ENCODE peak calls at places on chromosomes 5 and 9, in five cellular contexts. N is T-helper 2 cell, T is activated gamma-delta T cell treated with Interleukin-2 at 50 U/mL for 16 hours, H is mucosa of gallbladder, J is heart left ventricle. K is an unnamed sample.

GRCh38 chr5:16736158-16736994 is 119.6 kb upstream of the RETREG1 start:
- DNase-seq in N (no peak), T (no peak), H (peak; percentile 78), J (no peak), K (peak; percentile 71)

GRCh38 chr9:89436963-89437625 is 60.8 kb downstream of the SEMA4D start:
- DNase-seq in N (peak; percentile 87), T (peak; percentile 77), H (peak; percentile 70), J (no peak), K (peak; percentile 81)

GRCh38 chr5:160342413-160342941 is 27.9 kb downstream of the C1QTNF2 start:
- DNase-seq in N (no peak), T (no peak), H (peak; percentile 32), J (no peak), K (no peak)

GRCh38 chr5:172731286-172732073 is 39.5 kb downstream of the DUSP1 start:
- DNase-seq in N (no peak), T (no peak), H (peak; percentile 86), J (no peak), K (peak; percentile 75)

GRCh38 chr9:121627432-121627831 is 24.0 kb upstream of the DAB2IP start:
- DNase-seq in N (no peak), T (no peak), H (no peak), J (no peak), K (no peak)

GRCh38 chr9:93949073-93949693 is 6.0 kb downstream of the BARX1 start:
- DNase-seq in N (no peak), T (no peak), H (no peak), J (no peak), K (no peak)

GRCh38 chr5:151682240-151682639 is 4.5 kb downstream of the SPARC start:
- DNase-seq in N (no peak), T (no peak), H (no peak), J (no peak), K (no peak)

GRCh38 chr5:108543486-108543885 is 161.6 kb upstream of the FBXL17 start:
- DNase-seq in N (no peak), T (no peak), H (no peak), J (no peak), K (no peak)

GRCh38 chr5:179904463-179905143 is 3.1 kb downstream of the TBC1D9B start:
- DNase-seq in N (no peak), T (no peak), H (no peak), J (no peak), K (no peak)

GRCh38 chr5:157384971-157385709 is 74.9 kb upstream of the NIPAL4 start:
- DNase-seq in N (no peak), T (no peak), H (peak; percentile 51), J (peak; percentile 65), K (no peak)

GRCh38 chr9:18632624-18633407 is 158.9 kb downstream of the ADAMTSL1 start:
- DNase-seq in N (no peak), T (no peak), H (no peak), J (peak; percentile 26), K (no peak)

GRCh38 chr9:92954886-92955285 is 7.6 kb downstream of the FGD3 start:
- DNase-seq in N (no peak), T (no peak), H (no peak), J (no peak), K (no peak)

GRCh38 chr5:101393795-101394450 is 490.8 kb upstream of the ST8SIA4 start:
- DNase-seq in N (no peak), T (no peak), H (no peak), J (no peak), K (no peak)

GRCh38 chr9:131642496-131643083 is 97.3 kb downstream of the PRRT1B start:
- DNase-seq in N (peak; percentile 90), T (no peak), H (no peak), J (no peak), K (no peak)

GRCh38 chr9:132630811-132631210 is 39.0 kb downstream of the DDX31 start:
- DNase-seq in N (no peak), T (no peak), H (no peak), J (no peak), K (no peak)

GRCh38 chr9:123637596-123637939 is 281.6 kb downstream of the CRB2 start:
- DNase-seq in N (no peak), T (no peak), H (no peak), J (no peak), K (no peak)

GRCh38 chr5:51684794-51685355 is 301.6 kb downstream of the ISL1 start:
- DNase-seq in N (no peak), T (no peak), H (no peak), J (no peak), K (no peak)

GRCh38 chr5:179974946-179975712 is 67.4 kb upstream of the TBC1D9B start:
- DNase-seq in N (peak; percentile 48), T (peak; percentile 11), H (no peak), J (peak; percentile 30), K (peak; percentile 55)